ENCODE peak calls at places on chromosome 15, in nine cellular contexts. One of them, this sample, is unnamed.

GRCh38 chr15:80507638-80508316 is 103.6 kb downstream of the ARNT2 start:
- DNase-seq in lower leg skin: peak; percentile 34
- DNase-seq in OCI-LY7: no peak
- DNase-seq in tibial nerve: no peak
- DNase-seq in uterus: peak; percentile 36
- DNase-seq in HCT116: no peak
- DNase-seq in chondrocyte: no peak
- DNase-seq in D721Med: no peak
- DNase-seq in right atrium auricular region: no peak
- DNase-seq in this sample: peak; percentile 5

GRCh38 chr15:74497584-74497983 is 36.6 kb upstream of the UBL7 start:
- DNase-seq in lower leg skin: no peak
- DNase-seq in uterus: no peak
- DNase-seq in chondrocyte: no peak
- DNase-seq in tibial nerve: no peak
- DNase-seq in HCT116: no peak
- DNase-seq in OCI-LY7: no peak
- DNase-seq in D721Med: peak; percentile 40
- DNase-seq in right atrium auricular region: no peak
- DNase-seq in this sample: peak; percentile 93

GRCh38 chr15:65979316-65979715 is 110.0 kb downstream of the RAB11A start:
- DNase-seq in tibial nerve: no peak
- DNase-seq in HCT116: no peak
- DNase-seq in uterus: no peak
- DNase-seq in D721Med: no peak
- DNase-seq in chondrocyte: no peak
- DNase-seq in right atrium auricular region: no peak
- DNase-seq in OCI-LY7: peak; percentile 49
- DNase-seq in lower leg skin: no peak
- DNase-seq in this sample: peak; percentile 79

GRCh38 chr15:85795320-85795668 is 569 bp upstream of the KLHL25 start:
- DNase-seq in right atrium auricular region: no peak
- DNase-seq in HCT116: no peak
- DNase-seq in tibial nerve: no peak
- DNase-seq in OCI-LY7: no peak
- DNase-seq in D721Med: no peak
- DNase-seq in chondrocyte: no peak
- DNase-seq in uterus: no peak
- DNase-seq in lower leg skin: no peak
- DNase-seq in this sample: no peak

GRCh38 chr15:68797157-68797556 is 23.5 kb downstream of the ANP32A start:
- DNase-seq in uterus: no peak
- DNase-seq in chondrocyte: no peak
- DNase-seq in right atrium auricular region: no peak
- DNase-seq in tibial nerve: no peak
- DNase-seq in HCT116: no peak
- DNase-seq in D721Med: no peak
- DNase-seq in OCI-LY7: no peak
- DNase-seq in lower leg skin: no peak
- DNase-seq in this sample: no peak

GRCh38 chr15:67915374-67916050 is 75.7 kb upstream of the RNU6-1 start:
- DNase-seq in D721Med: no peak
- DNase-seq in right atrium auricular region: peak; percentile 60
- DNase-seq in lower leg skin: no peak
- DNase-seq in tibial nerve: peak; percentile 31
- DNase-seq in uterus: peak; percentile 79
- DNase-seq in HCT116: no peak
- DNase-seq in OCI-LY7: no peak
- DNase-seq in chondrocyte: no peak
- DNase-seq in this sample: no peak

GRCh38 chr15:80401471-80401870 is 2.7 kb upstream of the ARNT2 start:
- DNase-seq in OCI-LY7: no peak
- DNase-seq in lower leg skin: no peak
- DNase-seq in right atrium auricular region: no peak
- DNase-seq in HCT116: no peak
- DNase-seq in chondrocyte: no peak
- DNase-seq in tibial nerve: no peak
- DNase-seq in D721Med: no peak
- DNase-seq in uterus: no peak
- DNase-seq in this sample: no peak

GRCh38 chr15:88246666-88247446 is 9.7 kb downstream of the NTRK3 start:
- DNase-seq in HCT116: peak; percentile 53
- DNase-seq in OCI-LY7: peak; percentile 79
- DNase-seq in chondrocyte: no peak
- DNase-seq in uterus: peak; percentile 74
- DNase-seq in lower leg skin: peak; percentile 59
- DNase-seq in right atrium auricular region: peak; percentile 82
- DNase-seq in tibial nerve: peak; percentile 73
- DNase-seq in D721Med: peak; percentile 55
- DNase-seq in this sample: peak; percentile 62

GRCh38 chr15:84570164-84570692 is 30.6 kb upstream of the ZSCAN2 start:
- DNase-seq in tibial nerve: peak; percentile 53
- DNase-seq in HCT116: no peak
- DNase-seq in D721Med: no peak
- DNase-seq in OCI-LY7: peak; percentile 27
- DNase-seq in lower leg skin: peak; percentile 57
- DNase-seq in uterus: peak; percentile 49
- DNase-seq in chondrocyte: no peak
- DNase-seq in right atrium auricular region: no peak
- DNase-seq in this sample: peak; percentile 47

GRCh38 chr15:70423267-70423666 is 325.6 kb upstream of the TLE3 start:
- DNase-seq in right atrium auricular region: no peak
- DNase-seq in HCT116: no peak
- DNase-seq in OCI-LY7: no peak
- DNase-seq in uterus: no peak
- DNase-seq in chondrocyte: no peak
- DNase-seq in D721Med: no peak
- DNase-seq in tibial nerve: no peak
- DNase-seq in lower leg skin: no peak
- DNase-seq in this sample: no peak

GRCh38 chr15:40190591-40190990 is 29.7 kb downstream of the BUB1B start:
- DNase-seq in D721Med: no peak
- DNase-seq in tibial nerve: no peak
- DNase-seq in right atrium auricular region: no peak
- DNase-seq in chondrocyte: no peak
- DNase-seq in OCI-LY7: no peak
- DNase-seq in HCT116: no peak
- DNase-seq in lower leg skin: no peak
- DNase-seq in uterus: no peak
- DNase-seq in this sample: peak; percentile 81

GRCh38 chr15:100529556-100529955 is 806 bp upstream of the CERS3 start:
- DNase-seq in OCI-LY7: no peak
- DNase-seq in lower leg skin: no peak
- DNase-seq in D721Med: no peak
- DNase-seq in right atrium auricular region: no peak
- DNase-seq in tibial nerve: no peak
- DNase-seq in chondrocyte: no peak
- DNase-seq in uterus: no peak
- DNase-seq in HCT116: no peak
- DNase-seq in this sample: peak; percentile 82

GRCh38 chr15:63497642-63498100 is 6.7 kb upstream of the USP3 start:
- DNase-seq in chondrocyte: no peak
- DNase-seq in OCI-LY7: peak; percentile 85
- DNase-seq in tibial nerve: no peak
- DNase-seq in uterus: no peak
- DNase-seq in lower leg skin: no peak
- DNase-seq in D721Med: no peak
- DNase-seq in right atrium auricular region: no peak
- DNase-seq in HCT116: no peak
- DNase-seq in this sample: no peak

GRCh38 chr15:62782100-62782791 is 260.3 kb upstream of the TPM1 start:
- DNase-seq in right atrium auricular region: peak; percentile 91
- DNase-seq in OCI-LY7: peak; percentile 10
- DNase-seq in lower leg skin: peak; percentile 59
- DNase-seq in tibial nerve: peak; percentile 78
- DNase-seq in HCT116: peak; percentile 56
- DNase-seq in D721Med: no peak
- DNase-seq in uterus: peak; percentile 74
- DNase-seq in chondrocyte: no peak
- DNase-seq in this sample: peak; percentile 84

GRCh38 chr15:45378149-45378912 is at the start of gene GATM:
- DNase-seq in uterus: peak; percentile 71
- DNase-seq in HCT116: no peak
- DNase-seq in lower leg skin: peak; percentile 61
- DNase-seq in OCI-LY7: no peak
- DNase-seq in D721Med: peak; percentile 50
- DNase-seq in tibial nerve: peak; percentile 37
- DNase-seq in chondrocyte: peak; percentile 86
- DNase-seq in right atrium auricular region: peak; percentile 82
- DNase-seq in this sample: peak; percentile 86

GRCh38 chr15:75578206-75578947 is 738 bp downstream of the PTPN9 start:
- DNase-seq in HCT116: no peak
- DNase-seq in chondrocyte: no peak
- DNase-seq in uterus: no peak
- DNase-seq in lower leg skin: no peak
- DNase-seq in right atrium auricular region: no peak
- DNase-seq in D721Med: no peak
- DNase-seq in tibial nerve: no peak
- DNase-seq in OCI-LY7: peak; percentile 72
- DNase-seq in this sample: peak; percentile 29

GRCh38 chr15:51935466-51936118 is 36.0 kb downstream of the LEO1 start:
- DNase-seq in lower leg skin: no peak
- DNase-seq in HCT116: no peak
- DNase-seq in tibial nerve: no peak
- DNase-seq in right atrium auricular region: no peak
- DNase-seq in uterus: no peak
- DNase-seq in chondrocyte: no peak
- DNase-seq in D721Med: no peak
- DNase-seq in OCI-LY7: peak; percentile 78
- DNase-seq in this sample: no peak

GRCh38 chr15:51939216-51939615 is 32.4 kb downstream of the LEO1 start:
- DNase-seq in uterus: no peak
- DNase-seq in lower leg skin: no peak
- DNase-seq in D721Med: no peak
- DNase-seq in right atrium auricular region: no peak
- DNase-seq in OCI-LY7: no peak
- DNase-seq in chondrocyte: no peak
- DNase-seq in tibial nerve: no peak
- DNase-seq in HCT116: no peak
- DNase-seq in this sample: no peak

GRCh38 chr15:51938286-51938685 is 33.3 kb downstream of the LEO1 start:
- DNase-seq in right atrium auricular region: no peak
- DNase-seq in uterus: no peak
- DNase-seq in HCT116: no peak
- DNase-seq in OCI-LY7: no peak
- DNase-seq in tibial nerve: no peak
- DNase-seq in lower leg skin: no peak
- DNase-seq in D721Med: no peak
- DNase-seq in chondrocyte: no peak
- DNase-seq in this sample: peak; percentile 58

GRCh38 chr15:51931638-51932037 is 39.9 kb downstream of the LEO1 start:
- DNase-seq in lower leg skin: no peak
- DNase-seq in D721Med: no peak
- DNase-seq in uterus: no peak
- DNase-seq in chondrocyte: no peak
- DNase-seq in right atrium auricular region: peak; percentile 16
- DNase-seq in tibial nerve: no peak
- DNase-seq in HCT116: no peak
- DNase-seq in OCI-LY7: no peak
- DNase-seq in this sample: peak; percentile 85

GRCh38 chr15:51936119-51936478 is 35.5 kb downstream of the LEO1 start:
- DNase-seq in chondrocyte: no peak
- DNase-seq in right atrium auricular region: peak; percentile 34
- DNase-seq in OCI-LY7: no peak
- DNase-seq in uterus: no peak
- DNase-seq in tibial nerve: no peak
- DNase-seq in HCT116: no peak
- DNase-seq in lower leg skin: no peak
- DNase-seq in D721Med: no peak
- DNase-seq in this sample: no peak
- TF ChIP-seq CTCF in chondrocyte: peak; percentile 16
- TF ChIP-seq CTCF in right atrium auricular region: no peak
- TF ChIP-seq CTCF in OCI-LY7: peak; percentile 42
- TF ChIP-seq CTCF in uterus: no peak
- TF ChIP-seq CTCF in tibial nerve: no peak
- TF ChIP-seq CTCF in HCT116: no peak
- TF ChIP-seq CTCF in lower leg skin: no peak
- TF ChIP-seq CTCF in D721Med: no peak
- TF ChIP-seq CTCF in this sample: no peak

DNA sequence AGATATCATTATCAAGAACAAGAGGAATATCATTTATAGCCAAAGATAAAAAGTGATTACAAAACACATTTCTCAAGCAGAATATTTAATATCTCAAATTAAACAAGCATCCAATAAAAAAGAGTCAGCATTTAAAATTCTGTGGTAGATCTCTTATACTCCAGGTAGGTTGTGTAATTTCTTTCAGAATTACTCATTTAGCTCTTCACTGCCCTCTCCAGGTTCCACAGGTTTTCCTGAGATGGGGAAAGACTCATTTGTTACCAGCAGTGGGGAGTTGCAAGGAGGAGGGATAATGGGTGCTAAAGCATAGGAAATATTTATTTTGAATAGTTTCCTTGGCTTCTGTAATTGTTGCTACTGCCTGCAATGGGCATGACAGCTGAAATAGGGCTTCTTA is 83.1 kb upstream of the RASGRP1 start:
- DNase-seq in chondrocyte: no peak
- DNase-seq in OCI-LY7: no peak
- DNase-seq in HCT116: peak; percentile 8
- DNase-seq in lower leg skin: no peak
- DNase-seq in uterus: no peak
- DNase-seq in right atrium auricular region: no peak
- DNase-seq in tibial nerve: no peak
- DNase-seq in D721Med: no peak
- DNase-seq in this sample: peak; percentile 74
- TF ChIP-seq CTCF in chondrocyte: peak; percentile 70
- TF ChIP-seq CTCF in OCI-LY7: peak; percentile 58
- TF ChIP-seq CTCF in HCT116: peak; percentile 50
- TF ChIP-seq CTCF in lower leg skin: no peak
- TF ChIP-seq CTCF in uterus: no peak
- TF ChIP-seq CTCF in right atrium auricular region: peak; percentile 22
- TF ChIP-seq CTCF in tibial nerve: no peak
- TF ChIP-seq CTCF in D721Med: no peak
- TF ChIP-seq CTCF in this sample: peak; percentile 70

GRCh38 chr15:99409097-99409473 is 156.7 kb upstream of the MEF2A start:
- DNase-seq in HCT116: peak; percentile 38
- DNase-seq in OCI-LY7: peak; percentile 21
- DNase-seq in lower leg skin: peak; percentile 74
- DNase-seq in right atrium auricular region: peak; percentile 78
- DNase-seq in tibial nerve: peak; percentile 32
- DNase-seq in D721Med: no peak
- DNase-seq in uterus: peak; percentile 61
- DNase-seq in chondrocyte: peak; percentile 68
- DNase-seq in this sample: peak; percentile 86
- TF ChIP-seq CTCF in HCT116: peak; percentile 59
- TF ChIP-seq CTCF in OCI-LY7: peak; percentile 48
- TF ChIP-seq CTCF in lower leg skin: no peak
- TF ChIP-seq CTCF in right atrium auricular region: peak; percentile 50
- TF ChIP-seq CTCF in tibial nerve: peak; percentile 19
- TF ChIP-seq CTCF in D721Med: peak; percentile 50
- TF ChIP-seq CTCF in uterus: peak; percentile 27
- TF ChIP-seq CTCF in chondrocyte: peak; percentile 80
- TF ChIP-seq CTCF in this sample: peak; percentile 95

DNA sequence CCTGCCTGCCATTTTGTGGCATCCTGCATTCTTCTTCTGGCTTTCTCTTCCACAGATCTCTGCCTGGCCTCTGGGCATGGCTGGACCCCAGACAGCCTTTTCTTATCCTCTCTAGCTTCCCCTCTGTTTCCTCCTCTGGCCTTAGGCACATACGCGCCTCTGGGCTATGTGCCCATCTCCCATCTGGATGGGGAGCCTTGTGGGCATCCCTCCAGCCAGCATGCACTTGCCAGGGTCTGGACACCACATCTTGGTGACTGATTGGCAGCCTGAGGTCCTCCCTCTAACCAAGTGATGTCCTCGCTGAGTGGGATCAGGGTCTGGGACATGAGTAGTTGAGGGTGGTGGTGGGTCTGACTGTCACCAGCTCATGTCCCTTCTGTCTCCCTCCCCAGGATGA is 12.8 kb downstream of the PLEKHO2 start:
- DNase-seq in chondrocyte: no peak
- DNase-seq in HCT116: no peak
- DNase-seq in tibial nerve: no peak
- DNase-seq in uterus: no peak
- DNase-seq in D721Med: no peak
- DNase-seq in right atrium auricular region: no peak
- DNase-seq in lower leg skin: no peak
- DNase-seq in OCI-LY7: no peak
- DNase-seq in this sample: no peak
- TF ChIP-seq CTCF in chondrocyte: no peak
- TF ChIP-seq CTCF in HCT116: no peak
- TF ChIP-seq CTCF in tibial nerve: no peak
- TF ChIP-seq CTCF in uterus: no peak
- TF ChIP-seq CTCF in D721Med: no peak
- TF ChIP-seq CTCF in right atrium auricular region: no peak
- TF ChIP-seq CTCF in lower leg skin: no peak
- TF ChIP-seq CTCF in OCI-LY7: no peak
- TF ChIP-seq CTCF in this sample: no peak